ENCODE peak calls at places on chromosomes 4 and X, in eight cellular contexts. U, X, H, D, Y, R, A and Z are unnamed samples.

GRCh38 chr4:106541253-106541652 is 172.7 kb upstream of the GIMD1 start:
- DNase-seq in Y (peak), U (no peak), H (no peak), R (no peak), X (peak), D (peak), A (no peak), Z (no peak)

GRCh38 chrX:40552768-40553167 is 28.0 kb upstream of the ATP6AP2 start:
- DNase-seq in X (no peak), Y (peak), R (no peak), H (peak), D (no peak), A (peak), U (peak), Z (no peak)

GRCh38 chr4:169270810-169271691 is at the start of gene SH3RF1:
- DNase-seq in X (peak), H (peak), U (peak), A (peak), Y (peak), R (peak), D (peak), Z (no peak)

GRCh38 chr4:2432991-2433530 is 14.3 kb downstream of the CFAP99 start:
- DNase-seq in D (peak), U (no peak), X (no peak), R (peak), H (no peak), A (no peak), Y (peak), Z (no peak)

GRCh38 chr4:174423257-174423944 is 98.9 kb downstream of the HPGD start:
- DNase-seq in R (peak), U (no peak), A (peak), Y (peak), X (no peak), H (no peak), D (peak), Z (peak)

GRCh38 chrX:129777218-129777768 is 2.5 kb upstream of the SASH3 start:
- DNase-seq in U (no peak), H (peak), Y (no peak), X (no peak), R (no peak), A (peak), D (no peak), Z (no peak)

GRCh38 chr4:84597450-84597849 is 14.5 kb downstream of the CDS1 start:
- DNase-seq in D (peak), Y (no peak), H (no peak), R (no peak), U (no peak), A (peak), X (no peak), Z (no peak)

GRCh38 chrX:154409222-154409871 is at the start of gene DNASE1L1:
- DNase-seq in A (peak), H (peak), X (peak), U (no peak), Y (peak), R (peak), D (peak), Z (no peak)

GRCh38 chrX:17597836-17598434 is 139.4 kb upstream of the SCML1 start:
- DNase-seq in A (no peak), X (no peak), D (no peak), H (no peak), Y (no peak), R (peak), U (peak), Z (no peak)

GRCh38 chrX:44906041-44906440 is 33.1 kb downstream of the KDM6A start:
- DNase-seq in X (no peak), A (no peak), H (no peak), Y (no peak), R (no peak), D (no peak), U (no peak), Z (no peak)

GRCh38 chr4:3358660-3359059 is 65.8 kb downstream of the RGS12 start:
- DNase-seq in H (peak), A (no peak), X (no peak), Y (no peak), U (no peak), D (no peak), R (no peak), Z (no peak)

GRCh38 chrX:9911479-9911878 is 55.7 kb upstream of the CLDN34 start:
- DNase-seq in U (no peak), D (peak), A (no peak), R (peak), X (no peak), H (peak), Y (peak), Z (no peak)

GRCh38 chr4:80361329-80361900 is 25.9 kb downstream of the CFAP299 start:
- DNase-seq in Y (peak), U (peak), D (peak), H (peak), R (peak), X (no peak), A (peak), Z (no peak)

GRCh38 chr4:27068151-27068862 is 207.7 kb downstream of the STIM2 start:
- DNase-seq in U (no peak), D (no peak), Y (no peak), R (no peak), A (no peak), X (no peak), H (no peak), Z (no peak)

GRCh38 chr4:150262611-150263010 is 184.4 kb downstream of the DCLK2 start:
- DNase-seq in H (no peak), Y (no peak), D (no peak), A (no peak), R (no peak), U (no peak), X (no peak), Z (no peak)

GRCh38 chr4:55903577-55903976 is 45.2 kb upstream of the CEP135 start:
- DNase-seq in U (no peak), R (peak), Y (no peak), A (no peak), H (no peak), X (no peak), D (no peak), Z (no peak)

GRCh38 chr4:181962321-181962720 is 280.9 kb upstream of the TENM3 start:
- DNase-seq in R (peak), H (no peak), A (no peak), D (no peak), U (no peak), X (no peak), Y (no peak), Z (no peak)

GRCh38 chr4:52750819-52751348 is 341 bp downstream of the ERVMER34-1 start:
- DNase-seq in Y (no peak), R (peak), X (no peak), D (no peak), H (no peak), A (peak), U (no peak), Z (no peak)

GRCh38 chrX:134737061-134737460 is 78.8 kb upstream of the PLAC1 start:
- DNase-seq in U (no peak), Y (peak), D (peak), A (no peak), X (no peak), R (peak), H (no peak), Z (no peak)

GRCh38 chr4:37540486-37540885 is 145.7 kb downstream of the RELL1 start:
- DNase-seq in A (no peak), D (no peak), R (peak), X (no peak), Y (no peak), H (no peak), U (no peak), Z (no peak)

GRCh38 chr4:42119916-42120315 is 32.5 kb downstream of the BEND4 start:
- DNase-seq in D (no peak), U (no peak), R (no peak), X (no peak), Y (no peak), H (no peak), A (no peak), Z (no peak)

GRCh38 chr4:148044889-148045352 is 313.0 kb downstream of the ARHGAP10 start:
- DNase-seq in X (no peak), D (no peak), R (peak), H (peak), U (no peak), Y (no peak), A (no peak), Z (no peak)

GRCh38 chrX:68732906-68733493 is 85.5 kb downstream of the STARD8 start:
- DNase-seq in H (peak), A (peak), D (peak), U (peak), X (no peak), R (peak), Y (peak), Z (no peak)

GRCh38 chr4:122583906-122584305 is 37.0 kb downstream of the IL21 start:
- DNase-seq in U (no peak), X (no peak), R (peak), A (no peak), Y (peak), D (no peak), H (peak), Z (no peak)

GRCh38 chrX:7083468-7084396 is 63.8 kb upstream of the STS start:
- DNase-seq in R (peak), H (peak), Y (peak), D (peak), A (no peak), X (peak), U (no peak), Z (peak)